ENCODE peak calls at places on chromosomes 6 and 20, in four cellular contexts. M, Q, L and U are unnamed samples.
A peak's percentile ranks its signal among the peaks of the same experiment; 100 is the strongest.

GRCh38 chr20:36062799-36063198 is 91.7 kb upstream of the EPB41L1 start:
- DNase-seq in Q (peak; percentile 51), M (no peak), L (no peak), U (no peak)

GRCh38 chr20:45010399-45010828 is 44.1 kb downstream of the STK4 start:
- DNase-seq in M (no peak), Q (no peak), L (no peak), U (no peak)

GRCh38 chr6:9862603-9863167 is 552.2 kb downstream of the TFAP2A start:
- DNase-seq in Q (peak; percentile 2), L (no peak), M (no peak), U (no peak)

GRCh38 chr6:10633216-10633615 is 61.2 kb downstream of the C6orf52 start:
- DNase-seq in L (peak; percentile 44), M (no peak), Q (no peak), U (peak; percentile 82)

GRCh38 chr6:139373928-139374356 is 506 bp downstream of the CITED2 start:
- DNase-seq in Q (no peak), L (no peak), M (peak; percentile 57), U (no peak)

GRCh38 chr6:167130712-167131684 is 8.1 kb downstream of the CCR6 start:
- DNase-seq in L (no peak), M (no peak), Q (no peak), U (peak; percentile 42)

GRCh38 chr6:123925360-123925759 is 121.7 kb downstream of the NKAIN2 start:
- DNase-seq in Q (no peak), L (no peak), M (no peak), U (peak; percentile 42)

GRCh38 chr20:62822788-62823651 is 6.2 kb downstream of the COL9A3 start:
- DNase-seq in L (no peak), Q (peak; percentile 83), M (no peak), U (no peak)

GRCh38 chr20:63641146-63641791 is 12.0 kb downstream of the STMN3 start:
- DNase-seq in Q (no peak), M (no peak), L (no peak), U (no peak)

GRCh38 chr6:157982297-157982579 is 575 bp downstream of the SYNJ2 start:
- DNase-seq in Q (peak; percentile 61), M (no peak), L (no peak), U (no peak)

GRCh38 chr6:38935051-38935450 is 113.5 kb upstream of the GLP1R start:
- DNase-seq in Q (no peak), L (no peak), M (no peak), U (no peak)

GRCh38 chr20:23111944-23112342 is 25.8 kb upstream of the CD93 start:
- DNase-seq in M (no peak), L (no peak), Q (no peak), U (no peak)

GRCh38 chr6:89145962-89146747 is at the start of gene PM20D2:
- DNase-seq in L (no peak), M (peak; percentile 36), Q (peak; percentile 86), U (no peak)

GRCh38 chr6:125844989-125845388 is 54.2 kb downstream of the NCOA7 start:
- DNase-seq in M (no peak), Q (no peak), L (no peak), U (no peak)

GRCh38 chr20:15916623-15917022 is 656.6 kb downstream of the KIF16B start:
- DNase-seq in M (no peak), L (no peak), Q (no peak), U (no peak)

GRCh38 chr6:36756761-36757160 is 59.1 kb downstream of the RAB44 start:
- DNase-seq in L (no peak), M (no peak), Q (no peak), U (no peak)

GRCh38 chr20:24990810-24991252 is 1.7 kb downstream of the APMAP start:
- DNase-seq in L (no peak), Q (no peak), M (no peak), U (no peak)

GRCh38 chr6:89242574-89243330 is 25.6 kb upstream of the GABRR1 start:
- DNase-seq in L (peak; percentile 28), Q (peak; percentile 35), M (no peak), U (no peak)

GRCh38 chr6:219641-220198 is 72.6 kb upstream of the DUSP22 start:
- DNase-seq in M (peak; percentile 69), Q (no peak), L (no peak), U (no peak)

GRCh38 chr6:126913658-126914057 is 204.8 kb upstream of the RSPO3 start:
- DNase-seq in M (no peak), Q (no peak), L (no peak), U (no peak)

GRCh38 chr6:113719056-113719455 is 138.1 kb upstream of the MARCKS start:
- DNase-seq in Q (peak; percentile 77), L (no peak), M (no peak), U (no peak)

GRCh38 chr20:5864873-5865582 is 85.3 kb downstream of the TRMT6 start:
- DNase-seq in M (no peak), L (peak; percentile 3), Q (no peak), U (no peak)

GRCh38 chr6:154792761-154793160 is 59.5 kb downstream of the SCAF8 start:
- DNase-seq in Q (no peak), L (no peak), M (no peak), U (no peak)

GRCh38 chr20:17806739-17807441 is 107.1 kb downstream of the BANF2 start:
- DNase-seq in Q (no peak), L (peak; percentile 17), M (peak; percentile 48), U (no peak)

GRCh38 chr6:167734662-167735497 is 91.8 kb upstream of the AFDN start:
- DNase-seq in Q (no peak), M (no peak), L (no peak), U (no peak)

GRCh38 chr20:43954704-43955243 is 40.1 kb downstream of the TOX2 start:
- DNase-seq in Q (no peak), M (no peak), L (no peak), U (no peak)

GRCh38 chr6:163926642-163927041 is 512.1 kb downstream of the QKI start:
- DNase-seq in L (no peak), Q (no peak), M (peak; percentile 53), U (no peak)

GRCh38 chr6:28884423-28885148 is 39.2 kb downstream of the TRIM27 start:
- DNase-seq in M (no peak), Q (no peak), L (no peak), U (no peak)

GRCh38 chr6:110053395-110054240 is 75.5 kb downstream of the GPR6 start:
- DNase-seq in M (no peak), Q (peak; percentile 57), L (peak; percentile 19), U (peak; percentile 14)

GRCh38 chr6:16316741-16317251 is 78.4 kb downstream of the GMPR start:
- DNase-seq in Q (peak; percentile 48), M (no peak), L (no peak), U (no peak)

GRCh38 chr6:80543598-80544181 is 437.2 kb downstream of the BCKDHB start:
- DNase-seq in Q (peak; percentile 3), M (no peak), L (no peak), U (peak; percentile 25)

GRCh38 chr20:34110025-34111013 is 1.7 kb downstream of the EIF2S2 start:
- DNase-seq in Q (no peak), M (no peak), L (no peak), U (no peak)

GRCh38 chr6:105814745-105815536 is 271.2 kb upstream of the PRDM1 start:
- DNase-seq in L (no peak), M (no peak), Q (no peak), U (no peak)

GRCh38 chr6:33318426-33319073 is 1.0 kb upstream of the ZBTB22 start:
- DNase-seq in M (no peak), Q (no peak), L (no peak), U (no peak)

GRCh38 chr20:35506872-35507638 is 22.4 kb downstream of the C20orf173 start:
- DNase-seq in Q (no peak), M (no peak), L (no peak), U (no peak)

GRCh38 chr6:103273048-103273447 is 1586.7 kb downstream of the HACE1 start:
- DNase-seq in Q (peak; percentile 53), L (no peak), M (no peak), U (no peak)
- TF ChIP-seq CTCF in Q (peak; percentile 62), L (no peak), M (no peak), U (peak; percentile 52)

DNA sequence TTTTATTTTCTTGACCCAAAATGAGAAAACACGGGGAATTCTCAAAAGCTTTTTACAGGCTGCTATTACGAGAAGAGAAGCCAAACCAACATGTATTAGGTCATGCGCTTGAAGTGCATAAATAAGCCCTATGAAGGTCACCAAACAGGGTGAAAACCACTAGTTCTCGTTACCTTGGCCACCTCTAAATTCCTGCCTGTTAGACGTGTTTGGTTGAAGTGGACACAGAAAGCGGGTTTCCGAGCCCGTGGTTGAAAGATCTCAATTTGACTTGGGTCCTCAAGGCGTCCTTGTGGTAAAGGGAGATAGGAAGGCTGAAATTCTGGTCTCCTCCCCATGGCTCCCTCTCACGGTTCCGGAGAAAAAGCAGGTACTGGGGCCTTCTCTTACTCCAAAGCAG is 6.2 kb downstream of the EYA2 start:
- DNase-seq in L (no peak), Q (no peak), M (no peak), U (no peak)
- H3K4me3 ChIP-seq in L (no peak overlapping the region), Q (no peak overlapping the region), M (no peak overlapping the region), U (no peak overlapping the region)

GRCh38 chr20:9966966-9967365 is 67.8 kb upstream of the ANKEF1 start:
- DNase-seq in L (no peak), Q (no peak), M (no peak), U (no peak)
- TF ChIP-seq CTCF in L (no peak), Q (peak; percentile 25), M (no peak), U (peak; percentile 23)

GRCh38 chr20:60500038-60500701 is 541.9 kb downstream of the CDH26 start:
- DNase-seq in Q (no peak), L (no peak), M (no peak), U (no peak)
- H3K4me3 ChIP-seq in Q (no peak overlapping the region), L (no peak overlapping the region), M (no peak overlapping the region), U (no peak overlapping the region)

DNA sequence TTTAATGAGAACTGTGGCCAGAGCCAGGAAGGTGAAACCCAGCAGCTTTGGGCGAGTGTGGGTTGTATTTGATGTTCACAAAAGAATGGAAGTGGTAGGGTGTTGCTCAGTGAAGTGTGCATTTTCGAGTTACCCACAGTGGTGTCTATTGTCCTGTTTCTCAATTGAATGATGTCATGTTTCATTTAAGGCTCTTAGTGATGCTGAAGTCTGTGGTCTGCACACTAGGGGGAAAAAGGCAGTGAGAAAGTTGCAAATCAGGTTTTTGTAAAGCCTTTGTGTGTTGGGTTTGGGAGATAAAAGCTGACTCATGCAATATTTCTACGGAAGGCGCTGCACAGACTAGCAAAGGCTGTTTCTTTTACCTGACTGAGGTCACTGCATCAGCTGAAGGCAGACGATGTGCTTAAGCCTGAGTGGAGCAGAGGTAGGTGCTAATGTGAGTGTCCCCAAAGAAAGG is 121.1 kb downstream of the PLEKHG1 start:
- DNase-seq in L (no peak), Q (peak; percentile 76), M (no peak), U (peak; percentile 97)
- TF ChIP-seq CTCF in L (no peak), Q (peak; percentile 28), M (no peak), U (peak; percentile 16)

GRCh38 chr6:144265061-144265357 is 20.1 kb upstream of the UTRN start:
- DNase-seq in L (no peak), M (no peak), Q (peak; percentile 50), U (no peak)
- H3K4me3 ChIP-seq in L (no peak overlapping the region), M (no peak overlapping the region), Q (no peak overlapping the region), U (no peak overlapping the region)

GRCh38 chr20:51953731-51954340 is 151.5 kb upstream of the SALL4 start:
- DNase-seq in Q (no peak), M (no peak), L (no peak), U (no peak)
- TF ChIP-seq CTCF in Q (no peak), M (no peak), L (no peak), U (no peak)